ENCODE peak calls at places on chromosomes 3 and 15, in eight cellular contexts. I, P, J, C, S, F, L and V are unnamed samples.

GRCh38 chr15:59388670-59389069 is 16.0 kb upstream of the MYO1E start:
- DNase-seq in I (no peak), P (no peak), J (no peak), C (peak), S (no peak), F (no peak), L (no peak), V (no peak)

GRCh38 chr3:115843206-115843605 is 219.9 kb downstream of the GAP43 start:
- DNase-seq in I (no peak), P (no peak), J (no peak), C (no peak), S (peak), F (no peak), L (no peak), V (no peak)

GRCh38 chr3:172666181-172666872 is 44.5 kb downstream of the NCEH1 start:
- DNase-seq in I (no peak), P (no peak), J (no peak), C (no peak), S (no peak), F (peak), L (peak), V (peak)

GRCh38 chr3:71214797-71215196 is 368.7 kb downstream of the FOXP1 start:
- DNase-seq in I (no peak), P (no peak), J (no peak), C (no peak), S (no peak), F (no peak), L (no peak), V (no peak)

GRCh38 chr3:184230081-184230602 is 757 bp downstream of the VWA5B2 start:
- DNase-seq in I (peak), P (no peak), J (no peak), C (no peak), S (peak), F (no peak), L (no peak), V (no peak)

GRCh38 chr3:171239757-171240503 is 213.4 kb upstream of the SLC2A2 start:
- DNase-seq in I (no peak), P (no peak), J (no peak), C (no peak), S (no peak), F (no peak), L (no peak), V (no peak)

GRCh38 chr15:48644827-48645557 is 517 bp downstream of the FBN1 start:
- DNase-seq in I (peak), P (no peak), J (peak), C (no peak), S (peak), F (no peak), L (peak), V (no peak)

GRCh38 chr3:33526787-33527186 is 86.6 kb upstream of the UBP1 start:
- DNase-seq in I (no peak), P (no peak), J (no peak), C (no peak), S (no peak), F (no peak), L (no peak), V (no peak)

GRCh38 chr3:46998121-46998851 is 18.8 kb downstream of the NBEAL2 start:
- DNase-seq in I (peak), P (peak), J (peak), C (no peak), S (peak), F (peak), L (peak), V (no peak)

GRCh38 chr3:114506622-114507300 is 212.9 kb downstream of the TIGIT start:
- DNase-seq in I (no peak), P (no peak), J (no peak), C (peak), S (no peak), F (no peak), L (no peak), V (no peak)

GRCh38 chr3:132134611-132135010 is 99.8 kb upstream of the CPNE4 start:
- DNase-seq in I (no peak), P (no peak), J (no peak), C (peak), S (no peak), F (no peak), L (no peak), V (no peak)

GRCh38 chr3:7787871-7788828 is 713.5 kb upstream of the LMCD1 start:
- DNase-seq in I (no peak), P (no peak), J (no peak), C (no peak), S (peak), F (no peak), L (no peak), V (no peak)

GRCh38 chr3:119643528-119643927 is 16.9 kb downstream of the POPDC2 start:
- DNase-seq in I (no peak), P (no peak), J (no peak), C (peak), S (no peak), F (no peak), L (no peak), V (no peak)

GRCh38 chr15:45373961-45374360 is 4.4 kb downstream of the GATM start:
- DNase-seq in I (no peak), P (no peak), J (no peak), C (no peak), S (no peak), F (no peak), L (no peak), V (no peak)
- H3K4me3 ChIP-seq in I (no peak), P (no peak), J (no peak), C (no peak), S (no peak), F (no peak), L (no peak), V (no peak)

GRCh38 chr3:53566450-53567145 is 72.2 kb downstream of the CACNA1D start:
- DNase-seq in I (peak), P (no peak), J (no peak), C (no peak), S (no peak), F (no peak), L (no peak), V (no peak)

GRCh38 chr3:53570086-53570485 is 75.7 kb downstream of the CACNA1D start:
- DNase-seq in I (no peak), P (no peak), J (no peak), C (no peak), S (no peak), F (no peak), L (no peak), V (no peak)

GRCh38 chr3:53571264-53571663 is 76.9 kb downstream of the CACNA1D start:
- DNase-seq in I (no peak), P (no peak), J (no peak), C (no peak), S (no peak), F (no peak), L (no peak), V (no peak)

DNA sequence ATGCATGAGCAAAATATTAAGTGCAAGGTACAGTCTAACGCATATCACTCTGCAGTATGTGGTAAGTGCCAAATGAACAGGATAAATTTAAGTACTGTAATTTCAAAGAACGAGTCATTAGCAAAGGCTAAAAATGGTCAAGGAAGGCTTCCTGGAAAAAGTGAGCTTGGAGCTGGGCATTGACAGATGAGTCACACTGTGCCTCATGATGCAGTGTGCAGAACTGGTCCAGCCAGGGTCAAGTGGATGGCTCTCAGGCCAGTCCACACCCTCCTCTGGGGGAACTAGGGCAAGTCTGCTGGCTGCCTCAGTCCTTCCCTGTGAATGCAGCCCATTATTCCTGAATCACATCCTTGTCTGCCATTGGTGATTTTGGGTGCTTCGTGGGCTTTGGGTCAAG is 76.3 kb downstream of the CACNA1D start:
- DNase-seq in I (no peak), P (no peak), J (no peak), C (no peak), S (peak), F (no peak), L (no peak), V (no peak)
- H3K4me3 ChIP-seq in I (no peak), P (no peak), J (no peak), C (no peak), S (no peak), F (no peak), L (no peak), V (no peak)

DNA sequence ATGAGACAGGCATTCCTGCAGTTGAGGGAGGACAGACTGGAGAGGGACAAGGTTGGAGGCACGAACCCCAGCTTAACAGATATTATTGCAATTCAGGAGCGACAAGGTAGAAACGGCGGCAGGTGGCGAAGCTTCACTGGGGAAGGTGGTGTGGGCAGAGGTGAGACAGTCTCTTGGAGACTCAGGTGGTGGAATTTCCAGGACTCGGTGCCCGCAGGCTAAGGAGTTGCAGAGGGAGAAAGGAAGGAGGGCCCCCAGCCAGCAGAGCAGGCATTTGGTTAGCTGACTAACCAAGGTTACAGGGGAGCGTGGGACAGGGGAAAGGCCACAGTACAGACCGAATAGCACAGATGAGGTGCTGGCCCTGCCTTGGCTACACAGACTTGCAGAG is 3.0 kb downstream of the FAM174B start:
- DNase-seq in I (no peak), P (no peak), J (no peak), C (no peak), S (no peak), F (no peak), L (no peak), V (no peak)
- H3K4me3 ChIP-seq in I (no peak), P (no peak), J (no peak), C (no peak), S (no peak), F (no peak), L (no peak), V (no peak)

DNA sequence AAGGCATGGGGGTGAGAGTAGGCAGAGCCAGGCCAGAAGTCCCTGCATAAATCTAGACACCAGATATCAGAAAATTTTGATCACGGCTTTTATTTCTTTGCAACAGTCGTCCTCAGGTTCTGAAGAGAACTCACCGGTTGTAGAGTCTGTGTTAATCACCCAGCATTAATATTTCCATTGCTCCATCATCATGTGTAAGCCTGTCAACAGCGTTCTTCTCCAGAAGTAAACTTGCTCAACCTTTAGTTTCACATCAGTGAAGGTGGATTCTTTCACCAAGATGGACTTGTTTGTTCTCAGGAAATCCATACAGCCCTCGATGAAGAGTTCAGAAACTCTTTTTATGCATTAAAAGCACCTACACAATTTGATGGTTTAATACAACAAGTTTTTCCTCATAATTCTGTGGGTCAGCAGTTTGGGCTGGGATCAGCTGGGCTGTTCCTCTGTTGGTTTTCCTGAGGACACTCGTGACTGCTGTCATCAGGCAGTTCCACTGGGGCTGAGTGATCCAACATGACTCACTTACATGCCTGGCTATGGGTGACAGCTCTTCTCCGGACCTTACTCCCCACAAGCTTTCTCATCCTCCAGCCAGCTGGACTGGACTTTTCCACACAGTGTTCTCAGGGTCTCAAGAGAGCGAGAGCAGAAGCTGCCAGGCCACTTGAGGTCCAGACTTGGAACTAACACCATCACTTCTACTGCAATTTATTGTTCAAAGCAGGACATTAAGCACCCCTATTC is 303.4 kb downstream of the ZNF621 start:
- DNase-seq in I (no peak), P (no peak), J (peak), C (no peak), S (peak), F (no peak), L (no peak), V (no peak)
- H3K4me3 ChIP-seq in I (no peak), P (no peak), J (no peak), C (no peak), S (no peak), F (no peak), L (no peak), V (no peak)